ENCODE peak calls at places on chromosomes 6 and 20, in seven cellular contexts. One of them, this sample, is unnamed.
A peak's percentile ranks its signal among the peaks of the same experiment; 100 is the strongest.

GRCh38 chr6:35496851-35497570 is at the start of gene TEAD3:
- DNase-seq in endodermal cell: peak; percentile 95
- DNase-seq in GM23248: peak; percentile 82
- DNase-seq in IMR-90: peak; percentile 56
- DNase-seq in pancreas: no peak
- DNase-seq in transverse colon: peak; percentile 74
- DNase-seq in colonic mucosa: peak; percentile 70
- DNase-seq in this sample: peak; percentile 71

GRCh38 chr20:63150391-63150898 is 65.5 kb downstream of the YTHDF1 start:
- DNase-seq in endodermal cell: no peak
- DNase-seq in GM23248: no peak
- DNase-seq in IMR-90: no peak
- DNase-seq in pancreas: no peak
- DNase-seq in transverse colon: no peak
- DNase-seq in colonic mucosa: no peak
- DNase-seq in this sample: no peak

GRCh38 chr20:8474027-8474668 is 342.1 kb downstream of the PLCB1 start:
- DNase-seq in endodermal cell: no peak
- DNase-seq in GM23248: no peak
- DNase-seq in IMR-90: no peak
- DNase-seq in pancreas: no peak
- DNase-seq in transverse colon: no peak
- DNase-seq in colonic mucosa: no peak
- DNase-seq in this sample: no peak

GRCh38 chr20:4040283-4041179 is 25.2 kb upstream of the RNF24 start:
- DNase-seq in endodermal cell: peak; percentile 30
- DNase-seq in GM23248: no peak
- DNase-seq in IMR-90: no peak
- DNase-seq in pancreas: peak; percentile 38
- DNase-seq in transverse colon: peak; percentile 29
- DNase-seq in colonic mucosa: peak; percentile 45
- DNase-seq in this sample: peak; percentile 61

GRCh38 chr6:13695217-13695616 is 16.4 kb downstream of the RANBP9 start:
- DNase-seq in endodermal cell: no peak
- DNase-seq in GM23248: peak; percentile 13
- DNase-seq in IMR-90: peak; percentile 65
- DNase-seq in pancreas: no peak
- DNase-seq in transverse colon: no peak
- DNase-seq in colonic mucosa: no peak
- DNase-seq in this sample: no peak

GRCh38 chr6:145063091-145063490 is 672.2 kb downstream of the EPM2A start:
- DNase-seq in endodermal cell: no peak
- DNase-seq in GM23248: no peak
- DNase-seq in IMR-90: peak; percentile 18
- DNase-seq in pancreas: no peak
- DNase-seq in transverse colon: no peak
- DNase-seq in colonic mucosa: no peak
- DNase-seq in this sample: no peak

GRCh38 chr6:27865952-27866369 is 46.2 kb downstream of the OR2B2 start:
- DNase-seq in endodermal cell: peak; percentile 87
- DNase-seq in GM23248: peak; percentile 49
- DNase-seq in IMR-90: no peak
- DNase-seq in pancreas: no peak
- DNase-seq in transverse colon: peak; percentile 29
- DNase-seq in colonic mucosa: peak; percentile 58
- DNase-seq in this sample: peak; percentile 57

GRCh38 chr6:37502703-37503485 is 3.2 kb upstream of the CCDC167 start:
- DNase-seq in endodermal cell: no peak
- DNase-seq in GM23248: no peak
- DNase-seq in IMR-90: no peak
- DNase-seq in pancreas: no peak
- DNase-seq in transverse colon: no peak
- DNase-seq in colonic mucosa: no peak
- DNase-seq in this sample: no peak

GRCh38 chr20:23588434-23589403 is 17.0 kb downstream of the CST9 start:
- DNase-seq in endodermal cell: no peak
- DNase-seq in GM23248: no peak
- DNase-seq in IMR-90: no peak
- DNase-seq in pancreas: no peak
- DNase-seq in transverse colon: no peak
- DNase-seq in colonic mucosa: peak; percentile 11
- DNase-seq in this sample: no peak

GRCh38 chr20:1757606-1758507 is 100.3 kb upstream of the SIRPG start:
- DNase-seq in endodermal cell: no peak
- DNase-seq in GM23248: no peak
- DNase-seq in IMR-90: no peak
- DNase-seq in pancreas: no peak
- DNase-seq in transverse colon: no peak
- DNase-seq in colonic mucosa: no peak
- DNase-seq in this sample: no peak

GRCh38 chr6:52361347-52361944 is 505 bp upstream of the PAQR8 start:
- DNase-seq in endodermal cell: peak; percentile 51
- DNase-seq in GM23248: peak; percentile 58
- DNase-seq in IMR-90: peak; percentile 4
- DNase-seq in pancreas: peak; percentile 8
- DNase-seq in transverse colon: peak; percentile 66
- DNase-seq in colonic mucosa: peak; percentile 37
- DNase-seq in this sample: peak; percentile 84

GRCh38 chr6:44712353-44713147 is 325.0 kb downstream of the CDC5L start:
- DNase-seq in endodermal cell: no peak
- DNase-seq in GM23248: no peak
- DNase-seq in IMR-90: no peak
- DNase-seq in pancreas: no peak
- DNase-seq in transverse colon: no peak
- DNase-seq in colonic mucosa: no peak
- DNase-seq in this sample: no peak

GRCh38 chr6:161377116-161377515 is 103.3 kb upstream of the AGPAT4 start:
- DNase-seq in endodermal cell: no peak
- DNase-seq in GM23248: no peak
- DNase-seq in IMR-90: no peak
- DNase-seq in pancreas: no peak
- DNase-seq in transverse colon: no peak
- DNase-seq in colonic mucosa: no peak
- DNase-seq in this sample: no peak

GRCh38 chr6:70133246-70133645 is 169.6 kb downstream of the COL9A1 start:
- DNase-seq in endodermal cell: no peak
- DNase-seq in GM23248: no peak
- DNase-seq in IMR-90: no peak
- DNase-seq in pancreas: no peak
- DNase-seq in transverse colon: no peak
- DNase-seq in colonic mucosa: no peak
- DNase-seq in this sample: no peak

GRCh38 chr6:111653434-111653833 is 47.8 kb upstream of the TRAF3IP2 start:
- DNase-seq in endodermal cell: no peak
- DNase-seq in GM23248: no peak
- DNase-seq in IMR-90: no peak
- DNase-seq in pancreas: no peak
- DNase-seq in transverse colon: no peak
- DNase-seq in colonic mucosa: no peak
- DNase-seq in this sample: no peak

GRCh38 chr6:835476-836160 is 142.7 kb upstream of the EXOC2 start:
- DNase-seq in endodermal cell: no peak
- DNase-seq in GM23248: no peak
- DNase-seq in IMR-90: no peak
- DNase-seq in pancreas: no peak
- DNase-seq in transverse colon: no peak
- DNase-seq in colonic mucosa: no peak
- DNase-seq in this sample: no peak

GRCh38 chr6:156336096-156336495 is 441.1 kb upstream of the ARID1B start:
- DNase-seq in endodermal cell: no peak
- DNase-seq in GM23248: no peak
- DNase-seq in IMR-90: no peak
- DNase-seq in pancreas: no peak
- DNase-seq in transverse colon: no peak
- DNase-seq in colonic mucosa: no peak
- DNase-seq in this sample: no peak

GRCh38 chr20:11051146-11051545 is 377.3 kb upstream of the JAG1 start:
- DNase-seq in endodermal cell: no peak
- DNase-seq in GM23248: no peak
- DNase-seq in IMR-90: no peak
- DNase-seq in pancreas: no peak
- DNase-seq in transverse colon: no peak
- DNase-seq in colonic mucosa: no peak
- DNase-seq in this sample: no peak

GRCh38 chr6:37024665-37025337 is 19.3 kb downstream of the FGD2 start:
- DNase-seq in endodermal cell: peak; percentile 50
- DNase-seq in GM23248: peak; percentile 82
- DNase-seq in IMR-90: peak; percentile 14
- DNase-seq in pancreas: peak; percentile 63
- DNase-seq in transverse colon: no peak
- DNase-seq in colonic mucosa: peak; percentile 15
- DNase-seq in this sample: no peak

GRCh38 chr20:54172856-54173652 is 732 bp downstream of the CYP24A1 start:
- DNase-seq in endodermal cell: peak; percentile 82
- DNase-seq in GM23248: peak; percentile 33
- DNase-seq in IMR-90: no peak
- DNase-seq in pancreas: no peak
- DNase-seq in transverse colon: no peak
- DNase-seq in colonic mucosa: peak; percentile 31
- DNase-seq in this sample: no peak

GRCh38 chr20:50688256-50688655 is 3.1 kb downstream of the RIPOR3 start:
- DNase-seq in endodermal cell: no peak
- DNase-seq in GM23248: no peak
- DNase-seq in IMR-90: no peak
- DNase-seq in pancreas: no peak
- DNase-seq in transverse colon: no peak
- DNase-seq in colonic mucosa: no peak
- DNase-seq in this sample: no peak

GRCh38 chr20:33609504-33609903 is 52.6 kb upstream of the C20orf144 start:
- DNase-seq in endodermal cell: no peak
- DNase-seq in GM23248: no peak
- DNase-seq in IMR-90: no peak
- DNase-seq in pancreas: no peak
- DNase-seq in transverse colon: no peak
- DNase-seq in colonic mucosa: no peak
- DNase-seq in this sample: no peak

GRCh38 chr6:431986-432385 is 40.4 kb downstream of the IRF4 start:
- DNase-seq in endodermal cell: no peak
- DNase-seq in GM23248: no peak
- DNase-seq in IMR-90: no peak
- DNase-seq in pancreas: no peak
- DNase-seq in transverse colon: no peak
- DNase-seq in colonic mucosa: no peak
- DNase-seq in this sample: peak; percentile 44

GRCh38 chr6:145036848-145037567 is 698.3 kb downstream of the EPM2A start:
- DNase-seq in endodermal cell: no peak
- DNase-seq in GM23248: peak; percentile 31
- DNase-seq in IMR-90: peak; percentile 19
- DNase-seq in pancreas: no peak
- DNase-seq in transverse colon: no peak
- DNase-seq in colonic mucosa: no peak
- DNase-seq in this sample: no peak

GRCh38 chr6:154379585-154379984 is 23.0 kb upstream of the IPCEF1 start:
- DNase-seq in endodermal cell: no peak
- DNase-seq in GM23248: no peak
- DNase-seq in IMR-90: no peak
- DNase-seq in pancreas: no peak
- DNase-seq in transverse colon: no peak
- DNase-seq in colonic mucosa: no peak
- DNase-seq in this sample: no peak

GRCh38 chr20:13648872-13649271 is 10.1 kb upstream of the TASP1 start:
- DNase-seq in endodermal cell: no peak
- DNase-seq in GM23248: no peak
- DNase-seq in IMR-90: no peak
- DNase-seq in pancreas: no peak
- DNase-seq in transverse colon: no peak
- DNase-seq in colonic mucosa: no peak
- DNase-seq in this sample: no peak

GRCh38 chr6:2376429-2377355 is 131.3 kb upstream of the GMDS start:
- DNase-seq in endodermal cell: no peak
- DNase-seq in GM23248: peak; percentile 25
- DNase-seq in IMR-90: peak; percentile 31
- DNase-seq in pancreas: no peak
- DNase-seq in transverse colon: peak; percentile 44
- DNase-seq in colonic mucosa: peak; percentile 58
- DNase-seq in this sample: no peak

GRCh38 chr6:140320081-140320798 is 945.8 kb upstream of the CITED2 start:
- DNase-seq in endodermal cell: no peak
- DNase-seq in GM23248: no peak
- DNase-seq in IMR-90: peak; percentile 8
- DNase-seq in pancreas: no peak
- DNase-seq in transverse colon: no peak
- DNase-seq in colonic mucosa: no peak
- DNase-seq in this sample: no peak

GRCh38 chr6:106502534-106502933 is 126.8 kb downstream of the RTN4IP1 start:
- DNase-seq in endodermal cell: no peak
- DNase-seq in GM23248: no peak
- DNase-seq in IMR-90: no peak
- DNase-seq in pancreas: no peak
- DNase-seq in transverse colon: no peak
- DNase-seq in colonic mucosa: no peak
- DNase-seq in this sample: no peak

GRCh38 chr6:17877890-17878440 is 109.5 kb downstream of the KIF13A start:
- DNase-seq in endodermal cell: no peak
- DNase-seq in GM23248: no peak
- DNase-seq in IMR-90: no peak
- DNase-seq in pancreas: no peak
- DNase-seq in transverse colon: no peak
- DNase-seq in colonic mucosa: no peak
- DNase-seq in this sample: no peak
- H3K9me3 ChIP-seq in endodermal cell: no peaks in the 10 kb centered on the region
- H3K9me3 ChIP-seq in GM23248: no peaks in the 10 kb centered on the region
- H3K9me3 ChIP-seq in IMR-90: no peaks in the 10 kb centered on the region
- H3K9me3 ChIP-seq in pancreas: no peaks in the 10 kb centered on the region
- H3K9me3 ChIP-seq in transverse colon: no peaks in the 10 kb centered on the region
- H3K9me3 ChIP-seq in colonic mucosa: no peaks in the 10 kb centered on the region
- H3K9me3 ChIP-seq in this sample: no peaks in the 10 kb centered on the region

GRCh38 chr6:169087436-169088046 is 166.1 kb downstream of the THBS2 start:
- DNase-seq in endodermal cell: no peak
- DNase-seq in GM23248: no peak
- DNase-seq in IMR-90: peak; percentile 47
- DNase-seq in pancreas: no peak
- DNase-seq in transverse colon: no peak
- DNase-seq in colonic mucosa: no peak
- DNase-seq in this sample: no peak
- H3K9me3 ChIP-seq in endodermal cell: peaks cover 44% of the 10 kb centered on the region
- H3K9me3 ChIP-seq in GM23248: no peaks in the 10 kb centered on the region
- H3K9me3 ChIP-seq in IMR-90: peaks cover 6% of the 10 kb centered on the region
- H3K9me3 ChIP-seq in pancreas: no peaks in the 10 kb centered on the region
- H3K9me3 ChIP-seq in transverse colon: peaks cover 11% of the 10 kb centered on the region
- H3K9me3 ChIP-seq in colonic mucosa: no peaks in the 10 kb centered on the region
- H3K9me3 ChIP-seq in this sample: no peaks in the 10 kb centered on the region

DNA sequence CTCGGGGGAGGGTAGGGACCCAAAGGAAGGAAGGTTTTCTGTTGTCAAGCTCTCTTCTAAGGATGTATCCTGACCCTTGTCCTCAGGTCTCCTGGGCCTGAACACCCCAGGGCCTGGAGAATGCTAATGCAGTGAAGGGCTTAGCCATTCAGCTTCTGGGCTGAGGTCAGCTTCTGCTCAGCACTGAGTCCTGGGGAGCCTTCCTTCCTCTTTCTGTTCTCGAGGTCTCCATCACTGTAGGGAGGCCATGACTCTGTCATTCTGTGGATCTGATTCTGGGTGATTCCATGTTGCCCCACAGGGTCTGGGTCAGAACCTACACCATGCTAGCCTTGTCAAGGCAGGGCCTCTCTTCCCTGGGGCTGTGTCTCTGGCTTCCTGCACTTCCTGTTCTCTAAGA is 712.7 kb downstream of the DHX35 start:
- DNase-seq in endodermal cell: no peak
- DNase-seq in GM23248: no peak
- DNase-seq in IMR-90: no peak
- DNase-seq in pancreas: no peak
- DNase-seq in transverse colon: no peak
- DNase-seq in colonic mucosa: no peak
- DNase-seq in this sample: no peak
- H3K9me3 ChIP-seq in endodermal cell: no peaks in the 10 kb centered on the region
- H3K9me3 ChIP-seq in GM23248: no peaks in the 10 kb centered on the region
- H3K9me3 ChIP-seq in IMR-90: no peaks in the 10 kb centered on the region
- H3K9me3 ChIP-seq in pancreas: no peaks in the 10 kb centered on the region
- H3K9me3 ChIP-seq in transverse colon: no peaks in the 10 kb centered on the region
- H3K9me3 ChIP-seq in colonic mucosa: no peaks in the 10 kb centered on the region
- H3K9me3 ChIP-seq in this sample: no peaks in the 10 kb centered on the region

GRCh38 chr6:12431023-12431422 is 140.9 kb downstream of the EDN1 start:
- DNase-seq in endodermal cell: no peak
- DNase-seq in GM23248: no peak
- DNase-seq in IMR-90: no peak
- DNase-seq in pancreas: no peak
- DNase-seq in transverse colon: no peak
- DNase-seq in colonic mucosa: no peak
- DNase-seq in this sample: no peak
- H3K9me3 ChIP-seq in endodermal cell: peaks cover 15% of the 10 kb centered on the region
- H3K9me3 ChIP-seq in GM23248: no peaks in the 10 kb centered on the region
- H3K9me3 ChIP-seq in IMR-90: no peaks in the 10 kb centered on the region
- H3K9me3 ChIP-seq in pancreas: no peaks in the 10 kb centered on the region
- H3K9me3 ChIP-seq in transverse colon: no peaks in the 10 kb centered on the region
- H3K9me3 ChIP-seq in colonic mucosa: no peaks in the 10 kb centered on the region
- H3K9me3 ChIP-seq in this sample: no peaks in the 10 kb centered on the region